ENCODE peak calls at places on chromosomes 3 and 15, in five cellular contexts. C is neural progenitor cell, W is HepG2, D is endodermal cell, N is lower lobe of right lung. I is an unnamed sample.

GRCh38 chr3:30623375-30623774 is 17.0 kb downstream of the TGFBR2 start:
- DNase-seq in C (no peak), W (no peak), D (no peak), N (no peak), I (no peak)

GRCh38 chr3:159821148-159821547 is 167.5 kb upstream of the IL12A start:
- DNase-seq in C (no peak), W (no peak), D (no peak), N (no peak), I (no peak)

GRCh38 chr3:151318313-151318712 is 1.7 kb upstream of the GPR87 start:
- DNase-seq in C (no peak), W (no peak), D (no peak), N (no peak), I (no peak)

GRCh38 chr3:120742198-120743080 is at the start of the genes GTF2E1 and RABL3:
- DNase-seq in C (peak; percentile 98), W (peak; percentile 99), D (peak; percentile 99), N (peak; percentile 97), I (peak; percentile 100)

GRCh38 chr15:96325579-96326331 is 4.7 kb upstream of the NR2F2 start:
- DNase-seq in C (peak; percentile 60), W (no peak), D (peak; percentile 52), N (no peak), I (no peak)

GRCh38 chr3:4596596-4596995 is 103.4 kb downstream of the ITPR1 start:
- DNase-seq in C (peak; percentile 33), W (no peak), D (no peak), N (no peak), I (no peak)

GRCh38 chr15:70353606-70354259 is 256.0 kb upstream of the TLE3 start:
- DNase-seq in C (no peak), W (no peak), D (no peak), N (no peak), I (no peak)

GRCh38 chr15:45640610-45641009 is 5.8 kb downstream of the SQOR start:
- DNase-seq in C (no peak), W (peak; percentile 55), D (peak; percentile 3), N (no peak), I (no peak)

GRCh38 chr15:33008284-33009011 is 186.1 kb downstream of the FMN1 start:
- DNase-seq in C (no peak), W (no peak), D (no peak), N (no peak), I (no peak)

GRCh38 chr15:99427668-99428361 is 138.0 kb upstream of the MEF2A start:
- DNase-seq in C (no peak), W (no peak), D (no peak), N (no peak), I (no peak)

GRCh38 chr3:59695858-59696257 is 646.0 kb upstream of the CFAP20DC start:
- DNase-seq in C (no peak), W (no peak), D (no peak), N (no peak), I (no peak)

GRCh38 chr3:64687381-64687780 is 419 bp downstream of the ADAMTS9 start:
- DNase-seq in C (no peak), W (no peak), D (no peak), N (no peak), I (no peak)

GRCh38 chr3:195095035-195095703 is 175.8 kb downstream of the XXYLT1 start:
- DNase-seq in C (no peak), W (no peak), D (no peak), N (peak; percentile 28), I (no peak)

GRCh38 chr3:185397676-185398075 is 34.7 kb downstream of the MAP3K13 start:
- DNase-seq in C (no peak), W (no peak), D (no peak), N (no peak), I (no peak)

GRCh38 chr3:12870942-12871341 is 29.6 kb upstream of the RPL32 start:
- DNase-seq in C (no peak), W (no peak), D (no peak), N (no peak), I (no peak)

GRCh38 chr15:70466895-70467529 is 296.3 kb downstream of the UACA start:
- DNase-seq in C (peak; percentile 68), W (peak; percentile 29), D (peak; percentile 83), N (peak; percentile 65), I (peak; percentile 65)

GRCh38 chr3:146646251-146646650 is 41.1 kb upstream of the PLSCR5 start:
- DNase-seq in C (no peak), W (no peak), D (no peak), N (no peak), I (no peak)

GRCh38 chr3:74617786-74618185 is 3.3 kb upstream of the CNTN3 start:
- DNase-seq in C (no peak), W (no peak), D (no peak), N (no peak), I (no peak)

GRCh38 chr3:39631136-39631535 is 163.7 kb downstream of the MOBP start:
- DNase-seq in C (no peak), W (no peak), D (no peak), N (no peak), I (no peak)

GRCh38 chr3:151226825-151227224 is 23.8 kb upstream of the GPR171 start:
- DNase-seq in C (no peak), W (no peak), D (no peak), N (no peak), I (no peak)

GRCh38 chr3:188993140-188993539 is 178.6 kb upstream of the TPRG1 start:
- DNase-seq in C (no peak), W (no peak), D (no peak), N (no peak), I (no peak)

GRCh38 chr3:123449986-123450474 is 1.1 kb upstream of the ADCY5 start:
- DNase-seq in C (peak; percentile 77), W (no peak), D (peak; percentile 83), N (no peak), I (no peak)

GRCh38 chr3:145243875-145244274 is 917.1 kb downstream of the PLOD2 start:
- DNase-seq in C (no peak), W (no peak), D (no peak), N (no peak), I (no peak)

GRCh38 chr3:112963683-112964082 is 11.2 kb downstream of the CD200R1 start:
- DNase-seq in C (no peak), W (no peak), D (no peak), N (no peak), I (no peak)

GRCh38 chr3:43674345-43675085 is 16.2 kb upstream of the ABHD5 start:
- DNase-seq in C (no peak), W (no peak), D (no peak), N (no peak), I (no peak)

DNA sequence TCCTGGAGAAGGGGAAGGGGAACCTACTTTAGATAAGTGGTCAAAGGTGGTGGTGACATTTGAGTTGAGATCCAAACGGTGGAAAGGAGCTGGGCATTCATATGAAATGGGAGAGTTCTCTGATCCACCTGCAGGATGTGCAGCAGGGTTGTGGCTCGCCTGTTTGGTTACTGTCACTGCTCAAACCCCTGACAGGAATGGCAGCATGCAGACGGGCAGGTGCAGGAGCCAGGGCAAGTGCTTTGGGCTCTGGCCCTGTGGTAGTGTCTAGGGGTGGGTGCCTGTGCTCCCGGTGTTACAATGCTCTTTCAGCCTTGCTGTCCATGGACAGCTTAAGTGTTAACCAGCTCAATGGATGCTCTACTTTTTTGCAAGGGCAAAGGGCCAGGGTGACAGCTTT is 18.5 kb downstream of the PAQR9 start:
- DNase-seq in C (no peak), W (no peak), D (no peak), N (no peak), I (no peak)
- H3K4me3 ChIP-seq in C (no peak overlapping the region), W (no peak overlapping the region), D (no peak overlapping the region), N (no peak overlapping the region), I (no peak overlapping the region)

DNA sequence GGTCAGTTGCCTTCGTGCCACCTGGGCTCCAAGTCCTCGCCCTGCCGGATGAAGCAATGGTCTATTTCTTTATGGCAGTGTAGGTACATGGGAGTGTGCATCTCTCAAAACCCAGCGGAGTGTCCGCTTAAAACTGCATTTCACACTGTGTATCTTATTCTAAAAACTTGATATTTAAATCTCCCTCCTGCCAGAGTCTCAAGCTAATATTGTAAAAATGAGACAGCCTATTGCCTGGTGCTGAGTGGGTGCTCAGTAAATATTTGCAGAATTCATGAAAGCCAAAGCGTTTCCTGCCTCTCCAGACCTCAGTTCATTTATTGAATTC is 313 bp upstream of the TBC1D2B start:
- DNase-seq in C (no peak), W (no peak), D (no peak), N (no peak), I (no peak)
- H3K4me3 ChIP-seq in C (peak overlapping the region; percentile 94), W (peak overlapping the region; percentile 64), D (peak overlapping the region; percentile 65), N (peak overlapping the region; percentile 96), I (peak overlapping the region; percentile 57)

DNA sequence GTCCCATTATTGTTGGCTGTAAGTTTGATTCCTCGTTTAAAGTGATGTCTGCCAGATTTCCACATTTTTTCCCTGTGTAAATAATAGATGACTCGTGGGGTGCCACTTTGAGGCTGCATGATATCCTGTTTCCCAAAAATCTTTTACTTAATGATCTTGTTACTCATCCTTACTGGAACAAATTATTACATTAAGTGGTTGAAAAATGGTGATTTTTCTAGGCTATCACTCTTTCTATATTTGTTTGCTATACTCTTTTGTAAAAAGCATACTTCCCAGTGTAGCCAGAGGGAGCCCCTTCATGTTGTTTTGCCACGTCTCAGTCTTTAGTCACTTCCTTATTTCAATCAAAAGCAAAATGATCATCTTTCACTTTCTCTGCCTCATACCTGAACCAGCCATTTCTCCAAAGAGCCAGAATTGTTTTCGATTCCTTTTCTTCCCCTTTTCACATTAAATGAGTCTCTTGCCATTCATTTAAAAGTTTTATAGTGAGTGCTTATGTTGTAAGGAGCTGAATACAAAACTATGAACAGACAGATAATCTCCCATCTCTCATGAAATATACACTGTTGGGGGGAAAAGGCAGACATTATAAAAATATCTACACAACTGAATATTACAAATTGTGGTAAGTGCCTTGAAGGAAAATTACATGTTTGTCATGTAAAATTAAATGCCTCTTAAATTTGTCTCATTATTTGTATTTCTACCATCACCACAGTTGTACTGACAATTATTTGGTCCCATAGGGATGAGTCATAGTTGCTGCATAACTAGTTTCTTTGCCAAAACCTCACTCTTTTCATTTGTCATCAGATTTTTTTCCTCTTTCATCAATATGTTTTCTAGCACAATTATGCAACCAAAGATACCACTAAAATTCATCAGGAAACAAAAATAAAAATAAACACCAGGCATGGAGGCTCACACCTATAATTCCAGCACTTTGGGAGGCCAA is 41.5 kb downstream of the ADGRG7 start:
- DNase-seq in C (no peak), W (no peak), D (no peak), N (no peak), I (peak; percentile 6)
- H3K4me3 ChIP-seq in C (no peak overlapping the region), W (no peak overlapping the region), D (no peak overlapping the region), N (no peak overlapping the region), I (no peak overlapping the region)

GRCh38 chr15:58331562-58331902 is 100.3 kb upstream of the LIPC start:
- DNase-seq in C (no peak), W (peak; percentile 32), D (no peak), N (no peak), I (no peak)
- H3K4me3 ChIP-seq in C (no peak overlapping the region), W (peak overlapping the region; percentile 48), D (peak overlapping the region; percentile 48), N (no peak overlapping the region), I (no peak overlapping the region)